ENCODE peak calls at places on chromosome 11, in ten cellular contexts. B is ascending aorta, O is heart left ventricle, J is endodermal cell, Y is Panc1, U is transverse colon, W is PC-3, P is left ventricle myocardium inferior, F is upper lobe of left lung, X is ovary. Z is an unnamed sample.

GRCh38 chr11:44978961-44979331 is 28.3 kb upstream of the TP53I11 start:
- DNase-seq in B (no peak), O (no peak), J (peak), Y (peak), U (peak), W (peak), P (no peak), F (no peak), X (no peak), Z (no peak)

GRCh38 chr11:32297629-32298028 is 137.7 kb downstream of the WT1 start:
- DNase-seq in B (no peak), O (no peak), J (no peak), Y (no peak), U (no peak), W (peak), P (no peak), F (no peak), X (no peak), Z (no peak)

GRCh38 chr11:83982825-83983224 is 696.7 kb upstream of the CCDC90B start:
- DNase-seq in B (no peak), O (no peak), J (no peak), Y (no peak), U (no peak), W (no peak), P (no peak), F (no peak), X (no peak), Z (no peak)

GRCh38 chr11:8061555-8062428 is 19.2 kb upstream of the TUB start:
- DNase-seq in B (no peak), O (no peak), J (peak), Y (no peak), U (no peak), W (no peak), P (no peak), F (peak), X (no peak), Z (no peak)

GRCh38 chr11:46380340-46381045 is 976 bp upstream of the MDK start:
- DNase-seq in B (no peak), O (peak), J (peak), Y (no peak), U (peak), W (peak), P (peak), F (peak), X (peak), Z (no peak)

GRCh38 chr11:45654242-45654641 is 11.2 kb downstream of the CHST1 start:
- DNase-seq in B (no peak), O (peak), J (peak), Y (no peak), U (no peak), W (no peak), P (no peak), F (no peak), X (no peak), Z (no peak)

GRCh38 chr11:95262994-95263764 is 32.2 kb upstream of the SESN3 start:
- DNase-seq in B (no peak), O (no peak), J (no peak), Y (no peak), U (no peak), W (no peak), P (no peak), F (no peak), X (no peak), Z (no peak)

GRCh38 chr11:72321381-72321996 is 77.5 kb upstream of the PHOX2A start:
- DNase-seq in B (no peak), O (no peak), J (no peak), Y (no peak), U (no peak), W (peak), P (no peak), F (no peak), X (no peak), Z (no peak)

GRCh38 chr11:33742249-33742851 is 6.1 kb upstream of the CD59 start:
- DNase-seq in B (no peak), O (no peak), J (no peak), Y (no peak), U (no peak), W (peak), P (no peak), F (no peak), X (no peak), Z (no peak)

GRCh38 chr11:104291646-104292045 is 127.7 kb upstream of the PDGFD start:
- DNase-seq in B (no peak), O (no peak), J (no peak), Y (no peak), U (no peak), W (no peak), P (no peak), F (no peak), X (no peak), Z (no peak)

GRCh38 chr11:2130881-2131352 is 8.3 kb downstream of the IGF2 start:
- DNase-seq in B (no peak), O (no peak), J (no peak), Y (no peak), U (no peak), W (no peak), P (no peak), F (peak), X (no peak), Z (no peak)

GRCh38 chr11:63979426-63979825 is 5.0 kb downstream of the COX8A start:
- DNase-seq in B (no peak), O (no peak), J (no peak), Y (no peak), U (no peak), W (no peak), P (no peak), F (no peak), X (no peak), Z (no peak)

GRCh38 chr11:120235024-120235628 is 4.8 kb upstream of the POU2F3 start:
- DNase-seq in B (no peak), O (peak), J (peak), Y (peak), U (peak), W (peak), P (peak), F (peak), X (no peak), Z (no peak)

GRCh38 chr11:123301696-123302400 is 106.8 kb upstream of the CLMP start:
- DNase-seq in B (no peak), O (peak), J (peak), Y (peak), U (peak), W (peak), P (peak), F (peak), X (peak), Z (no peak)

GRCh38 chr11:47243454-47243853 is 5.2 kb downstream of the ACP2 start:
- DNase-seq in B (no peak), O (no peak), J (no peak), Y (no peak), U (no peak), W (no peak), P (no peak), F (no peak), X (no peak), Z (no peak)

GRCh38 chr11:107691003-107691402 is 20.9 kb downstream of the SLN start:
- DNase-seq in B (no peak), O (no peak), J (no peak), Y (no peak), U (no peak), W (peak), P (no peak), F (no peak), X (no peak), Z (no peak)

GRCh38 chr11:57325735-57326048 is 940 bp upstream of the TNKS1BP1 start:
- DNase-seq in B (peak), O (peak), J (no peak), Y (no peak), U (peak), W (no peak), P (peak), F (no peak), X (peak), Z (no peak)

GRCh38 chr11:94737171-94737611 is 31.0 kb upstream of the AMOTL1 start:
- DNase-seq in B (no peak), O (no peak), J (no peak), Y (peak), U (no peak), W (peak), P (no peak), F (no peak), X (no peak), Z (no peak)

GRCh38 chr11:26332572-26332915 is 614 bp downstream of the ANO3 start:
- DNase-seq in B (no peak), O (no peak), J (no peak), Y (no peak), U (no peak), W (no peak), P (no peak), F (no peak), X (no peak), Z (no peak)

GRCh38 chr11:79510948-79511347 is 70.1 kb upstream of the TENM4 start:
- DNase-seq in B (no peak), O (no peak), J (no peak), Y (no peak), U (no peak), W (no peak), P (no peak), F (no peak), X (no peak), Z (no peak)

GRCh38 chr11:115869780-115870431 is 365.7 kb upstream of the CADM1 start:
- DNase-seq in B (no peak), O (no peak), J (peak), Y (peak), U (peak), W (peak), P (no peak), F (no peak), X (no peak), Z (peak)

GRCh38 chr11:282171-282570 is 4.0 kb downstream of the NLRP6 start:
- DNase-seq in B (no peak), O (peak), J (peak), Y (no peak), U (no peak), W (no peak), P (no peak), F (no peak), X (no peak), Z (no peak)

GRCh38 chr11:77113382-77114088 is 10.9 kb downstream of the OMP start:
- DNase-seq in B (no peak), O (no peak), J (peak), Y (no peak), U (no peak), W (peak), P (no peak), F (no peak), X (no peak), Z (no peak)

GRCh38 chr11:20363149-20363499 is 390 bp upstream of the HTATIP2 start:
- DNase-seq in B (no peak), O (no peak), J (no peak), Y (no peak), U (no peak), W (peak), P (no peak), F (no peak), X (no peak), Z (no peak)

GRCh38 chr11:10725907-10726253 is 25.2 kb upstream of the CTR9 start:
- DNase-seq in B (no peak), O (no peak), J (no peak), Y (no peak), U (no peak), W (no peak), P (no peak), F (no peak), X (no peak), Z (no peak)

GRCh38 chr11:93020248-93021088 is 51.0 kb downstream of the MTNR1B start:
- DNase-seq in B (no peak), O (no peak), J (no peak), Y (no peak), U (no peak), W (peak), P (no peak), F (no peak), X (no peak), Z (peak)

GRCh38 chr11:8256271-8257002 is 7.2 kb downstream of the LMO1 start:
- DNase-seq in B (no peak), O (no peak), J (no peak), Y (no peak), U (no peak), W (no peak), P (no peak), F (no peak), X (no peak), Z (no peak)

GRCh38 chr11:67367836-67368227 is 5.6 kb downstream of the CLCF1 start:
- DNase-seq in B (no peak), O (no peak), J (peak), Y (no peak), U (no peak), W (no peak), P (no peak), F (no peak), X (no peak), Z (no peak)

GRCh38 chr11:12523180-12523924 is 146.0 kb downstream of the PARVA start:
- DNase-seq in B (no peak), O (peak), J (peak), Y (no peak), U (no peak), W (no peak), P (no peak), F (peak), X (no peak), Z (no peak)

GRCh38 chr11:71097506-71098240 is 154.7 kb downstream of the SHANK2 start:
- DNase-seq in B (no peak), O (no peak), J (no peak), Y (no peak), U (no peak), W (no peak), P (no peak), F (no peak), X (no peak), Z (no peak)

GRCh38 chr11:71098776-71099175 is 153.6 kb downstream of the SHANK2 start:
- DNase-seq in B (no peak), O (no peak), J (no peak), Y (no peak), U (no peak), W (no peak), P (no peak), F (no peak), X (no peak), Z (no peak)

GRCh38 chr11:71095294-71095850 is 157.0 kb downstream of the SHANK2 start:
- DNase-seq in B (no peak), O (no peak), J (no peak), Y (no peak), U (no peak), W (no peak), P (no peak), F (no peak), X (no peak), Z (no peak)

GRCh38 chr11:71094296-71095077 is 157.9 kb downstream of the SHANK2 start:
- DNase-seq in B (no peak), O (no peak), J (no peak), Y (no peak), U (no peak), W (no peak), P (no peak), F (no peak), X (no peak), Z (no peak)

GRCh38 chr11:71096751-71097388 is 155.5 kb downstream of the SHANK2 start:
- DNase-seq in B (no peak), O (no peak), J (no peak), Y (no peak), U (no peak), W (peak), P (no peak), F (no peak), X (no peak), Z (no peak)
- TF ChIP-seq CTCF in B (no peak), O (no peak), J (no peak), Y (no peak), U (no peak), W (no peak), P (no peak), F (no peak), X (no peak), Z (no peak)

DNA sequence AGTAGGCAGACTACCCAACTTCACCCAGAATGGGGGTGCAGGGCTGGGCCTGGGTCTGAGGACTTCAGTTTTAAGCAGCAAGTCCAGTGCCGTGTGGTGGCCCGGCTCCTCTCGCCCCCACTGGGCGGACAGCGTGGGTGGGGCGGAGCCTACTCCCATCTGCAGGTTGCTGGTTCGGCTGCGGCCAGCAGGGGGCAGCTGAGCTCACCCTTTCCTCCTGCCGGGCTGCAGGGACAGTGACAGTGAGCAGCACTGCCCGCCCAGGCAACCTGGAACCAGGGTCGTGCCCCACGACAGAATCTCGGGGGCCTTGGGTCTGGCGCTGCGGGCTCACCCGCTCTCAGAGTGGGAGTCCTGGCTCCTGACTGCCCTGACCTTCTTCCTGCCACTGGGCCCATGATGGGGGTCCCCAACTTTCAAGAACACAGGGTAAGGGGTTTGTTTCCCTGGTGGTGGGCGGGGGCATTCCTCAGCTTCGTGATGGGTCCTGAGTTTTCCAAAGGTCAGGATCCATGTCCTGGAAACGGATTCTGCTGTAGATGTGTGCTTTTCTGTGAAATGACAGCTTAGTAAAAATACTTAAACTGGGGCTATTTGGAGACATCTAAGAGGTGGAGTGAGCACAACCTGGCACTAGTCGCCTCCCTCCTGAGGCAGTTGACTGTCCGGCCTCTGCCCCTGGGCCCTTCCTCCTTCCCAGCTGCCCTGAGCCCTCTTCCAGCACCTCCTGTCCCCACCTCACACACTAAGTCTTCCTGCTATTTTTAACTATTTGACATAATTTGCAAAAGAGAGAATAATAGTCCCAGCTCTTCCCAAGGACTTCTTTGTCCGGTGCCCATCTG is 6.0 kb upstream of the NEAT1 start:
- DNase-seq in B (peak), O (peak), J (peak), Y (no peak), U (peak), W (peak), P (peak), F (peak), X (peak), Z (no peak)
- H3K27ac ChIP-seq in B (peak), O (peak), J (no peak), Y (peak), U (peak), W (peak), P (peak), F (peak), X (peak), Z (peak)

GRCh38 chr11:126634963-126635362 is 279.5 kb downstream of the ST3GAL4 start:
- DNase-seq in B (no peak), O (no peak), J (no peak), Y (no peak), U (no peak), W (no peak), P (no peak), F (no peak), X (no peak), Z (no peak)
- TF ChIP-seq CTCF in B (no peak), O (no peak), J (peak), Y (no peak), U (no peak), W (no peak), P (no peak), F (no peak), X (no peak), Z (no peak)

GRCh38 chr11:69500285-69501120 is 19.0 kb downstream of the LINC01488 start:
- DNase-seq in B (no peak), O (no peak), J (no peak), Y (no peak), U (no peak), W (no peak), P (no peak), F (peak), X (no peak), Z (no peak)
- H3K27ac ChIP-seq in B (no peak), O (no peak), J (no peak), Y (no peak), U (no peak), W (no peak), P (no peak), F (no peak), X (no peak), Z (no peak)

GRCh38 chr11:117468888-117469287 is 141.2 kb downstream of the CEP164 start:
- DNase-seq in B (no peak), O (no peak), J (peak), Y (no peak), U (no peak), W (no peak), P (no peak), F (no peak), X (no peak), Z (no peak)
- TF ChIP-seq CTCF in B (no peak), O (no peak), J (peak), Y (no peak), U (no peak), W (no peak), P (no peak), F (no peak), X (no peak), Z (no peak)

DNA sequence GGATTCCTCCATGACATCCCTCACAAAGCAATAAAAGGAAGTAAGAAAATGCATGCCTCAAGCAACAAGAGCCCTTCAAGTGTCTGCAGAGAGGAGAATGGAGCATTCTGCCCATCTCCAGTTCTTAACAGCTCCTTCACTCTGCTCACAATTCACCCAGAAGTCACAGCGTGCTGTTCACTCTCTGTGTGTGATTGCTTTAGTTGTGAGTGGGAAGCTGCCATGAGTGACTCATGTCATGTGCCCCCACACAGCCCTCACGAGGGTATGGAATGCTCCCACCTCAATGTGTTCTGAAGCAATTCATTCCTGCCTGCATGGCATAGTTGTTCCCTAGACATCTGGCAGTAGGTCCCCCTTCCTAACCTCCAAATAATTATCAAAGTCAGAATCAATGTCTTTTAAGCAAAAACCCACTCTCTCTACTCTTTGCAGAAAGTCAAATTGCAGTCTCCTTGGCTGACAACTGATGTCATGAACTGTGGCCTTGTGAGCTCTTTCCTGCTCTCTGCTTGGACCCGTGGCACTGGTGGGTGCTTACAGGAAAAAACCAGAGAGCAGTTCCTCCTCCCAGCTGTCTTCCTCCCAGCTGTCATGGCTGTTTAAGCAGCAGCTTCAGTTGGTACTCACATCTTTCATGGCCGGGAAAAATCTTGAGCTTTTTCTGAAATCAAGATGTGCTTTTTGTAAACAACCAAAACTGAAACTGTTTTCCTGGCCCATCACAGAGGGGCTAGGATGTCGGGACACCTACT is 112.1 kb upstream of the SPON1 start:
- DNase-seq in B (no peak), O (no peak), J (no peak), Y (no peak), U (no peak), W (no peak), P (no peak), F (no peak), X (no peak), Z (no peak)
- H3K27ac ChIP-seq in B (no peak), O (no peak), J (no peak), Y (no peak), U (no peak), W (no peak), P (no peak), F (no peak), X (no peak), Z (no peak)

GRCh38 chr11:129969973-129970372 is 32.7 kb downstream of the PRDM10 start:
- DNase-seq in B (no peak), O (no peak), J (no peak), Y (no peak), U (no peak), W (no peak), P (no peak), F (no peak), X (no peak), Z (no peak)
- TF ChIP-seq CTCF in B (no peak), O (no peak), J (no peak), Y (no peak), U (no peak), W (no peak), P (no peak), F (no peak), X (no peak), Z (no peak)